ENCODE peak calls at places on chromosomes 7 and 10, in nine cellular contexts. W is neural crest cell; G is kidney; E is activated gamma-delta T cell treated with anti-CD3 and anti-CD28 coated beads, Interleukin-2, amount 50 U/mL, for 16 hours; R is BJ; A is hepatic stellate cell; F is lower lobe of right lung; H is ovary; L is astrocyte. J is an unnamed sample.

GRCh38 chr7:140661124-140661523 is 11.6 kb upstream of the ADCK2 start:
- DNase-seq in W (no peak), G (no peak), E (no peak), R (no peak), A (no peak), F (no peak), H (no peak), L (no peak), J (peak)

GRCh38 chr7:52540041-52540440 is 495.4 kb upstream of the POM121L12 start:
- DNase-seq in W (no peak), G (no peak), E (no peak), R (no peak), A (no peak), F (no peak), H (no peak), L (peak), J (no peak)

GRCh38 chr10:6089334-6090219 is 743 bp downstream of the RBM17 start:
- DNase-seq in W (peak), G (peak), E (no peak), R (no peak), A (peak), F (no peak), H (no peak), L (peak), J (peak)

GRCh38 chr10:121598261-121599249 is at the start of gene FGFR2:
- DNase-seq in W (peak), G (peak), E (no peak), R (no peak), A (peak), F (peak), H (peak), L (peak), J (peak)

GRCh38 chr10:28991326-28991725 is 297.5 kb upstream of the LYZL1 start:
- DNase-seq in W (no peak), G (no peak), E (no peak), R (peak), A (peak), F (peak), H (no peak), L (peak), J (no peak)

GRCh38 chr10:115129752-115130151 is 36.6 kb downstream of the ATRNL1 start:
- DNase-seq in W (no peak), G (no peak), E (no peak), R (no peak), A (peak), F (no peak), H (no peak), L (peak), J (peak)

GRCh38 chr7:43164757-43165156 is 52.3 kb downstream of the HECW1 start:
- DNase-seq in W (no peak), G (no peak), E (no peak), R (peak), A (peak), F (no peak), H (no peak), L (peak), J (peak)

GRCh38 chr10:119420950-119421875 is 121.3 kb downstream of the RGS10 start:
- DNase-seq in W (no peak), G (no peak), E (no peak), R (no peak), A (no peak), F (no peak), H (no peak), L (no peak), J (no peak)

GRCh38 chr10:95987685-95988426 is 55.5 kb upstream of the CCNJ start:
- DNase-seq in W (no peak), G (no peak), E (no peak), R (no peak), A (no peak), F (no peak), H (no peak), L (no peak), J (no peak)

GRCh38 chr10:47379901-47380300 is 4.2 kb downstream of the ZNF488 start:
- DNase-seq in W (no peak), G (no peak), E (no peak), R (no peak), A (peak), F (no peak), H (no peak), L (no peak), J (no peak)

GRCh38 chr10:36802523-36803153 is 322.8 kb upstream of the ANKRD30A start:
- DNase-seq in W (no peak), G (no peak), E (no peak), R (no peak), A (no peak), F (no peak), H (no peak), L (no peak), J (no peak)

GRCh38 chr10:103025696-103026095 is 107.6 kb downstream of the CNNM2 start:
- DNase-seq in W (no peak), G (no peak), E (no peak), R (no peak), A (no peak), F (no peak), H (no peak), L (no peak), J (no peak)

GRCh38 chr10:125017547-125018298 is 75.8 kb downstream of the ZRANB1 start:
- DNase-seq in W (no peak), G (peak), E (no peak), R (no peak), A (no peak), F (no peak), H (no peak), L (no peak), J (no peak)

GRCh38 chr7:150846291-150847115 is 5.8 kb upstream of the AOC1 start:
- DNase-seq in W (no peak), G (no peak), E (no peak), R (no peak), A (no peak), F (no peak), H (no peak), L (no peak), J (no peak)

GRCh38 chr10:96236876-96237275 is 34.5 kb downstream of the BLNK start:
- DNase-seq in W (no peak), G (no peak), E (no peak), R (no peak), A (no peak), F (no peak), H (no peak), L (no peak), J (no peak)

GRCh38 chr10:22978918-22979317 is 51.1 kb downstream of the ARMC3 start:
- DNase-seq in W (no peak), G (no peak), E (no peak), R (no peak), A (no peak), F (no peak), H (no peak), L (no peak), J (no peak)

GRCh38 chr10:69800665-69801064 is 1.0 kb upstream of the COL13A1 start:
- DNase-seq in W (no peak), G (no peak), E (no peak), R (no peak), A (no peak), F (no peak), H (no peak), L (no peak), J (no peak)

GRCh38 chr10:74058658-74059057 is 60.7 kb downstream of the VCL start:
- DNase-seq in W (no peak), G (no peak), E (no peak), R (no peak), A (no peak), F (no peak), H (no peak), L (peak), J (peak)

GRCh38 chr10:29450405-29450804 is 161.5 kb downstream of the LYZL1 start:
- DNase-seq in W (no peak), G (no peak), E (no peak), R (no peak), A (no peak), F (no peak), H (no peak), L (no peak), J (no peak)

GRCh38 chr7:41045556-41046123 is 657.2 kb downstream of the INHBA start:
- DNase-seq in W (no peak), G (no peak), E (no peak), R (no peak), A (no peak), F (peak), H (no peak), L (no peak), J (no peak)

GRCh38 chr7:72152171-72153131 is 259.7 kb downstream of the CALN1 start:
- DNase-seq in W (no peak), G (no peak), E (no peak), R (no peak), A (no peak), F (no peak), H (no peak), L (no peak), J (no peak)

GRCh38 chr10:47239211-47239610 is 60.8 kb upstream of the GDF10 start:
- DNase-seq in W (no peak), G (no peak), E (no peak), R (no peak), A (no peak), F (no peak), H (no peak), L (no peak), J (no peak)

GRCh38 chr10:45160266-45160665 is 155.1 kb downstream of the OR13A1 start:
- DNase-seq in W (no peak), G (no peak), E (no peak), R (no peak), A (no peak), F (no peak), H (no peak), L (peak), J (peak)

GRCh38 chr7:75987805-75988630 is 6.4 kb downstream of the TMEM120A start:
- DNase-seq in W (no peak), G (peak), E (no peak), R (no peak), A (no peak), F (no peak), H (no peak), L (no peak), J (no peak)

GRCh38 chr7:93043393-93043985 is 74.3 kb downstream of the SAMD9 start:
- DNase-seq in W (peak), G (no peak), E (no peak), R (peak), A (peak), F (no peak), H (no peak), L (peak), J (peak)

GRCh38 chr7:11343818-11344413 is 370.2 kb downstream of the PHF14 start:
- DNase-seq in W (peak), G (no peak), E (no peak), R (no peak), A (peak), F (no peak), H (no peak), L (no peak), J (peak)

GRCh38 chr10:119135517-119135890 is 30.0 kb downstream of the SFXN4 start:
- DNase-seq in W (no peak), G (no peak), E (no peak), R (no peak), A (no peak), F (no peak), H (no peak), L (no peak), J (peak)

J was measured in foreskin fibroblast.